ENCODE peak calls at places on chromosome 15, in five cellular contexts. N, A, W, X and P are unnamed samples.

GRCh38 chr15:63288342-63288741 is 10.9 kb downstream of the APH1B start:
- DNase-seq in N (no peak), A (no peak), W (no peak), X (no peak), P (no peak)

GRCh38 chr15:55151621-55152020 is 45.1 kb downstream of the RSL24D1 start:
- DNase-seq in N (no peak), A (no peak), W (no peak), X (no peak), P (no peak)

GRCh38 chr15:56052389-56053045 is 59.1 kb upstream of the NEDD4 start:
- DNase-seq in N (peak), A (no peak), W (peak), X (no peak), P (no peak)

GRCh38 chr15:63246691-63247464 is 30.5 kb upstream of the APH1B start:
- DNase-seq in N (no peak), A (no peak), W (peak), X (no peak), P (no peak)

GRCh38 chr15:70299931-70300858 is 202.5 kb upstream of the TLE3 start:
- DNase-seq in N (no peak), A (peak), W (no peak), X (peak), P (no peak)

GRCh38 chr15:37079726-37080125 is 20.6 kb downstream of the MEIS2 start:
- DNase-seq in N (no peak), A (no peak), W (peak), X (no peak), P (no peak)

GRCh38 chr15:51576911-51577500 is 45.6 kb downstream of the DMXL2 start:
- DNase-seq in N (peak), A (no peak), W (peak), X (no peak), P (no peak)

GRCh38 chr15:31228980-31229826 is 97.4 kb upstream of the KLF13 start:
- DNase-seq in N (no peak), A (no peak), W (peak), X (no peak), P (no peak)

GRCh38 chr15:92091155-92091734 is 237.7 kb downstream of the SLCO3A1 start:
- DNase-seq in N (peak), A (no peak), W (peak), X (no peak), P (peak)

GRCh38 chr15:70585707-70586034 is 177.7 kb downstream of the UACA start:
- DNase-seq in N (no peak), A (peak), W (no peak), X (no peak), P (no peak)

GRCh38 chr15:38531509-38531908 is 33.1 kb downstream of the RASGRP1 start:
- DNase-seq in N (no peak), A (no peak), W (peak), X (no peak), P (no peak)

GRCh38 chr15:51375966-51376640 is 34.6 kb downstream of the GLDN start:
- DNase-seq in N (no peak), A (no peak), W (peak), X (no peak), P (no peak)

GRCh38 chr15:93974804-93975481 is 256.4 kb upstream of the MCTP2 start:
- DNase-seq in N (no peak), A (no peak), W (peak), X (no peak), P (peak)

GRCh38 chr15:64461577-64462162 is 1.3 kb downstream of the ZNF609 start:
- DNase-seq in N (peak), A (no peak), W (peak), X (peak), P (no peak)

GRCh38 chr15:67110958-67111864 is 45.8 kb downstream of the SMAD3 start:
- DNase-seq in N (no peak), A (no peak), W (peak), X (no peak), P (no peak)

GRCh38 chr15:69511015-69511414 is 58.4 kb downstream of the RPLP1 start:
- DNase-seq in N (no peak), A (no peak), W (no peak), X (no peak), P (no peak)

GRCh38 chr15:96209285-96209735 is 121.2 kb upstream of the NR2F2 start:
- DNase-seq in N (no peak), A (no peak), W (no peak), X (no peak), P (no peak)

GRCh38 chr15:39130556-39131379 is 450.1 kb upstream of the THBS1 start:
- DNase-seq in N (no peak), A (no peak), W (peak), X (no peak), P (no peak)

GRCh38 chr15:27463699-27464098 is 492.7 kb downstream of the GABRG3 start:
- DNase-seq in N (no peak), A (no peak), W (no peak), X (no peak), P (no peak)

GRCh38 chr15:67033012-67033411 is 32.4 kb upstream of the SMAD3 start:
- DNase-seq in N (no peak), A (peak), W (no peak), X (peak), P (no peak)

GRCh38 chr15:56964182-56964581 is 45.7 kb downstream of the TCF12 start:
- DNase-seq in N (no peak), A (no peak), W (peak), X (no peak), P (no peak)

GRCh38 chr15:79117442-79118204 is 27.0 kb upstream of the RASGRF1 start:
- DNase-seq in N (no peak), A (no peak), W (no peak), X (no peak), P (no peak)

GRCh38 chr15:98740295-98740694 is 92.0 kb downstream of the IGF1R start:
- DNase-seq in N (no peak), A (no peak), W (no peak), X (no peak), P (no peak)
- H3K27ac ChIP-seq in N (no peak), A (no peak), W (no peak), X (no peak), P (no peak)

GRCh38 chr15:98855067-98855814 is 152.4 kb downstream of the PGPEP1L start:
- DNase-seq in N (no peak), A (no peak), W (no peak), X (no peak), P (no peak)

GRCh38 chr15:98854496-98854895 is 153.1 kb downstream of the PGPEP1L start:
- DNase-seq in N (no peak), A (no peak), W (no peak), X (no peak), P (no peak)

GRCh38 chr15:98853593-98854420 is 153.8 kb downstream of the PGPEP1L start:
- DNase-seq in N (no peak), A (no peak), W (peak), X (no peak), P (no peak)

GRCh38 chr15:98853161-98853560 is 154.4 kb downstream of the PGPEP1L start:
- DNase-seq in N (peak), A (peak), W (peak), X (peak), P (no peak)

DNA sequence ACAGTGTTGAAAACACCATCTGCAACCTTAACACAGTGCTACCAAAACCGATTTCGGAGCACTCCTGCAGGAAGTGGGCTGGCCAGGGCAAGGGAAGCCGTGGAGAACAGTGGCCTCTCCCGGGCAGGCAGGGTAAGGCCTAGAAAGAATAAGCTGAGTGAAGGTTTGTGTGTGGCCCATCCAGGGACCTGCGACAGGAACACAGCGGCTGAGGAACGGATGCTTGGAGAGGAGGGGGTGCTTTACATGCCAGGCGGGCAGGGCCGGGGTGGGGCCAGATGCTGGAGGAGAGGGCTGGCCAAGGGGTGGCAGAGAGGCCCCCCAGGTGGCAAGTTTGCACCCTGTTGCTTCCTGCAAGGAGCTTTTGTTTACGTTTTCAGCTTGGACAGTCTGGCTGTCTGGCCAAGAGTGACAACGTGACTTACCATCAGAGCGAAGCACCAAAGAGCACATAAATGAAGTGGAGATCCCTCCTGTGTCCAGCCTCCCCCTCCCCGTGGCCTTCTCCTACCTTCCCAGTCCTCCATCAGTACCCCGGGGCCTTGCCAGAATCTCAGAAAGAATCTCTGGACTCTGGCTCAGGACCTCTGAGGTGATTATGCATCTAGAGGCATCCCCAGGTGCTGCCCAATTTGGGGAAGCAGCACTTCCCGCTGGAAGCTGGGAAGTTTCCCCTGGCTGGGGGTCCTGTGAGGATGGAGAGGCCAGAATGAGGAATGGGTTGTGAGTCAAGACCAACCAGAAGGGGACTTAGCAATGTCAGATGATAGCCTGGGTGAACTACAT is 156.4 kb downstream of the PGPEP1L start:
- DNase-seq in N (peak), A (peak), W (peak), X (peak), P (no peak)
- H3K27ac ChIP-seq in N (no peak), A (peak), W (peak), X (no peak), P (no peak)

DNA sequence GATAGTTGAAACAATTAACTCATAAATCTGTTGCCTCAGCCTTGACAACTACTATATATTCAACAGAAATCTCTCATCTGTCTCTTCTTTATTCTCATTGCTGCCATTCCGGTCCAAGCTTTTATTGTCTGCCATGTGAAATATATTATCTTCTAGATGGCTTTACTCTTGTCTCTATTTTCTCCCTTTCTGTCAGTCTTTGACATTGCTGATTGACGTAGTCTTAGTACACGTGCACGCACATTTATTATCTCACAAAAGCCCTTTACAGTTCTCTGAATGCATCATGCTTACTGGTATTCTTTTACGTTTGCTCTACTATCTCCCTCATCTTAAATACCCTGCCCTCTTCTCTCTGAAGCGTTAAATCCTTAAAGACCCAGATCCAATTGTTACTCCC is 5.6 kb downstream of the PDIA3 start:
- DNase-seq in N (no peak), A (no peak), W (no peak), X (no peak), P (no peak)
- H3K27ac ChIP-seq in N (no peak), A (no peak), W (no peak), X (no peak), P (no peak)

DNA sequence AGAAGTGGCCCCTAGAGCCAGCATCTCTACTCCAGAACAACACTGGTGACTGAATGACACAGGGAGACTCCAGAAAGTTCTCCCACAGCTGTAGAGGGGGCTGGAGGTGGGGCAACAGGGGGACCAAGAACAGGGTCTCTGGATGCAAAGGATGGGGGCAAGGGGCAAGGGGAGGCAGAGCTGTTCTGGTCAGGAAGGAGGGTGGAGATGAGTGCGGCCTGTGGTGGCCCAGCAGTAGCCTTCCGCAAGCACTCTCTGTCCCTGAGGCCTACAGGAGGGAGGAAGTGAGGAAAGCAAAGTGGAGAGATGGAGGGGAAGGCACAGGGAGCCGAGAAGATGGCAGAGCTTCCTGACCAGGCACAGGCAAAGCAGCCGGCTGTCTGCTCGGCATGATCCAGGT is 56.5 kb downstream of the HOMER2 start:
- DNase-seq in N (no peak), A (no peak), W (no peak), X (no peak), P (no peak)
- H3K27ac ChIP-seq in N (no peak), A (no peak), W (no peak), X (no peak), P (no peak)

GRCh38 chr15:88542342-88542733 is 4.1 kb downstream of the DET1 start:
- DNase-seq in N (peak), A (no peak), W (no peak), X (no peak), P (no peak)

GRCh38 chr15:88541709-88542341 is 4.7 kb downstream of the DET1 start:
- DNase-seq in N (no peak), A (no peak), W (no peak), X (no peak), P (no peak)

GRCh38 chr15:88539441-88539840 is 7.0 kb downstream of the DET1 start:
- DNase-seq in N (no peak), A (no peak), W (no peak), X (no peak), P (no peak)

GRCh38 chr15:88546248-88547129 is at the start of gene DET1:
- DNase-seq in N (peak), A (peak), W (peak), X (peak), P (peak)

GRCh38 chr15:88543065-88543776 is 3.3 kb downstream of the DET1 start:
- DNase-seq in N (peak), A (no peak), W (no peak), X (no peak), P (no peak)
- H3K27ac ChIP-seq in N (peak), A (no peak), W (no peak), X (no peak), P (no peak)

GRCh38 chr15:77145370-77145769 is 74.5 kb upstream of the TSPAN3 start:
- DNase-seq in N (no peak), A (no peak), W (no peak), X (no peak), P (no peak)

GRCh38 chr15:77144028-77144427 is 73.1 kb upstream of the TSPAN3 start:
- DNase-seq in N (no peak), A (no peak), W (peak), X (no peak), P (no peak)

GRCh38 chr15:77143606-77144005 is 72.7 kb upstream of the TSPAN3 start:
- DNase-seq in N (no peak), A (no peak), W (no peak), X (no peak), P (no peak)

GRCh38 chr15:77144492-77145070 is 73.7 kb upstream of the TSPAN3 start:
- DNase-seq in N (no peak), A (no peak), W (peak), X (no peak), P (no peak)

DNA sequence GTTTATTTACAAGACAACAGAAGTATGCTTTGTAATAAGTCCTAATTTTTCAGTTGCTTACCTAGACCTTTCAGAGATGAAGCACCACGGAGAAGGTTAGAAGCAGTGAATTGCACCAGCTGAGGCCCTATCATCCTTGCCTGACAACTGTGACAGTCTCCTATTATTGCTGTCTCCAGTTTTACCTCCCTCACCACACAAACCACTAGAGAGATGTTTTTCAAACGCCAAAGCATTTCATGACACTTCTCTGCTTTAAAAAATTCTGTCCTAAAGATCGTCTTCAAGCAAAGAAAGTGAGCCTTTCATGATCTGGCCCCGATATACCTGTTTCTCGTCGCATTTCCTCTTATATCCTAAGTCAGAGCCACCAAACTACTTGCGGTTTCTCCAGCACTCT is 72.3 kb upstream of the TSPAN3 start:
- DNase-seq in N (no peak), A (no peak), W (no peak), X (no peak), P (no peak)
- H3K27ac ChIP-seq in N (no peak), A (no peak), W (peak), X (no peak), P (no peak)

DNA sequence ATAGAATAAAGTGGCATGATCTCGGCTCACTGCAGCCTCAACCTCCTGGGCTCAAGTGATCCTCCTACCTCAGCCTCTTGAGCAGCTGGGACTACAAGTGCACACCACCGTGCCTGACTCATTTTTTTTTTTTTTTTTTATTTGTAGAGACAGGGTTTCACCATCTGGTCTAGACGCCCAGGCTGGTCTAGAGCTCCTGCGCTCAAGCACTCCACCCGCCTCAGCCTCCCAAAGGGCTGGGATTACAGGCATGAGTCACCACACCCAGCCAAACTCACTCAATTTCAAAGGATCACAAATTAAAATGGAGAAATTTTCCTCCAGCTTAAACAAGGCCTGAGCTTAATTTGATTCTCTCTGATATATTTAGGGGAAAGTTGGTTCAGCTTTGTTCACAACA is 27.3 kb upstream of the NMB start:
- DNase-seq in N (no peak), A (peak), W (peak), X (no peak), P (no peak)
- H3K27ac ChIP-seq in N (no peak), A (no peak), W (peak), X (no peak), P (no peak)

DNA sequence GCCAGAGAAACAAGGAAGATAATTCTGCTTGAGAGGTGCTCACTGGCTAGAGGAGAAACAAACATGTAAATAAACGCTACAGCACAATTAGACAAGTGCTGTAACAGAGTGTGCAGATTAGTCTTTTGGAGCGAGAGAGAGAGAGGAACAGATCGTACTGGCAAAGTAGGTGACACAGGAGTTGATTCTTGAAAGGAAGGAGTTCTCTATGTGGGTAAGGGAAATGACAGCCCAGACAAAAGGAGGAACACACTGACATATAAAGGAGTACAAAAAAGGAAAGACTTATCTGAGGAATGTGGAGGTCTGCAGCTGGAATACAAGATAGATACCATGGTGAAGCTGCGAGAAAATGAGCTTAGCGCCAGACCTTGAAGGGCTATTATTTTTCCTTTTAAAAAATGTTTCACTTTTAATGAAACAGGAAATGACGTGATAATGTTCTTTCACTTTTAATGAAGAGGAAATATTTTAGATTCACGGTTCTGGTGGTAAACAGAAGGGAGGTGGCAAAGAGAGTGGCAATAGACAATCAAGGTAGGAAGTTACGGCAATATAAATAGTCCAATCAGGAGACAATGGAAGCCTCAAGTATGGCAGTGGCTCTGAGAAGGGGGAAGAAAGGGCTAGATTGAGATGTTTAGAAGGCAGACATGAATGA is 202.9 kb downstream of the VPS13C start:
- DNase-seq in N (no peak), A (no peak), W (no peak), X (no peak), P (no peak)
- H3K27ac ChIP-seq in N (no peak), A (peak), W (no peak), X (peak), P (no peak)

GRCh38 chr15:98798375-98798893 is 150.1 kb downstream of the IGF1R start:
- DNase-seq in N (no peak), A (no peak), W (no peak), X (no peak), P (no peak)

GRCh38 chr15:98799991-98800390 is 151.7 kb downstream of the IGF1R start:
- DNase-seq in N (no peak), A (no peak), W (peak), X (no peak), P (no peak)

GRCh38 chr15:98800437-98801233 is 152.3 kb downstream of the IGF1R start:
- DNase-seq in N (no peak), A (no peak), W (peak), X (no peak), P (peak)

GRCh38 chr15:98801234-98801561 is 152.9 kb downstream of the IGF1R start:
- DNase-seq in N (no peak), A (no peak), W (no peak), X (peak), P (no peak)

GRCh38 chr15:98799461-98799971 is 151.2 kb downstream of the IGF1R start:
- DNase-seq in N (no peak), A (no peak), W (peak), X (no peak), P (no peak)
- H3K27ac ChIP-seq in N (no peak), A (no peak), W (peak), X (no peak), P (no peak)